ENCODE peak calls at places on chromosomes 7 and 10, in seven cellular contexts. T is fibroblast of lung, J is astrocyte of the hippocampus, E is renal cortical epithelial cell, N is AG09309, S is heart right ventricle, A is M059J. R is an unnamed sample.

GRCh38 chr7:81492240-81492639 is 277.6 kb downstream of the HGF start:
- DNase-seq in T (no peak), J (no peak), A (no peak), S (no peak), E (no peak), N (no peak), R (no peak)

GRCh38 chr10:100043796-100044195 is 34.0 kb upstream of the DNMBP start:
- DNase-seq in A (peak; percentile 63), J (no peak), E (no peak), T (peak; percentile 30), N (no peak), S (peak; percentile 58), R (peak; percentile 74)

GRCh38 chr10:102785818-102786217 is 42.1 kb downstream of the WBP1L start:
- DNase-seq in S (peak; percentile 59), T (no peak), A (no peak), N (no peak), J (no peak), E (peak; percentile 35), R (no peak)

GRCh38 chr7:103094102-103094501 is 19.2 kb downstream of the ARMC10 start:
- DNase-seq in J (no peak), E (no peak), N (no peak), A (peak; percentile 13), S (no peak), T (no peak), R (no peak)

GRCh38 chr10:99809931-99810615 is 27.6 kb downstream of the ABCC2 start:
- DNase-seq in E (no peak), J (no peak), T (no peak), N (no peak), A (no peak), S (no peak), R (no peak)

GRCh38 chr7:128081351-128081750 is 50.1 kb upstream of the LRRC4 start:
- DNase-seq in A (no peak), N (no peak), J (no peak), T (no peak), E (no peak), S (no peak), R (no peak)

GRCh38 chr7:114450431-114450830 is 35.8 kb downstream of the FOXP2 start:
- DNase-seq in S (no peak), N (no peak), A (no peak), E (no peak), T (peak; percentile 55), J (peak; percentile 9), R (no peak)

GRCh38 chr10:128078136-128078969 is 47.9 kb downstream of the MKI67 start:
- DNase-seq in N (peak; percentile 2), E (peak; percentile 29), J (peak; percentile 61), A (peak; percentile 30), S (no peak), T (peak; percentile 13), R (no peak)

GRCh38 chr7:2440608-2441245 is 35.5 kb downstream of the GRIFIN start:
- DNase-seq in A (no peak), S (no peak), T (no peak), N (no peak), J (no peak), E (no peak), R (no peak)

GRCh38 chr10:63711361-63711760 is 190.2 kb downstream of the REEP3 start:
- DNase-seq in A (no peak), N (no peak), E (no peak), S (peak; percentile 54), T (peak; percentile 52), J (peak; percentile 79), R (peak; percentile 22)

GRCh38 chr10:71231196-71231595 is 18.8 kb downstream of the UNC5B start:
- DNase-seq in A (no peak), J (no peak), S (no peak), E (no peak), T (no peak), N (no peak), R (no peak)

GRCh38 chr10:32982293-32982709 is 24.3 kb upstream of the ITGB1 start:
- DNase-seq in T (peak; percentile 94), A (peak; percentile 85), N (peak; percentile 80), E (peak; percentile 86), J (peak; percentile 71), S (no peak), R (peak; percentile 82)

GRCh38 chr7:116342125-116342524 is 131.8 kb downstream of the TES start:
- DNase-seq in N (no peak), J (no peak), E (no peak), T (no peak), A (no peak), S (no peak), R (no peak)

GRCh38 chr10:125105155-125105554 is 55.2 kb downstream of the CTBP2 start:
- DNase-seq in T (no peak), N (no peak), J (no peak), E (no peak), A (no peak), S (no peak), R (no peak)

GRCh38 chr7:66283003-66283920 is 78.1 kb downstream of the TPST1 start:
- DNase-seq in E (peak; percentile 92), N (peak; percentile 46), J (peak; percentile 70), A (peak; percentile 86), T (peak; percentile 88), S (no peak), R (peak; percentile 85)

GRCh38 chr7:945147-945555 is 9.3 kb downstream of the ADAP1 start:
- DNase-seq in N (no peak), A (no peak), J (no peak), E (no peak), S (no peak), T (no peak), R (no peak)

GRCh38 chr10:83222300-83222699 is 917.0 kb upstream of the GHITM start:
- DNase-seq in S (no peak), N (no peak), A (no peak), J (no peak), T (no peak), E (no peak), R (no peak)

GRCh38 chr7:141430426-141431142 is 120.6 kb upstream of the AGK start:
- DNase-seq in A (no peak), N (no peak), J (no peak), E (no peak), T (no peak), S (no peak), R (no peak)

GRCh38 chr7:32479574-32480200 is 10.5 kb downstream of the LSM5 start:
- DNase-seq in E (peak; percentile 68), T (peak; percentile 42), A (peak; percentile 55), N (no peak), S (peak; percentile 24), J (peak; percentile 70), R (peak; percentile 66)

GRCh38 chr10:88019753-88020152 is 156.3 kb downstream of the PTEN start:
- DNase-seq in J (no peak), S (no peak), N (no peak), A (no peak), E (no peak), T (peak; percentile 45), R (no peak)

R was measured in Daoy.